ENCODE peak calls at places on chromosomes 13 and 19, in ten cellular contexts. V is DMS 273 treated with DMSO at 0.1 percent for 48 hours, L is colonic mucosa, E is GM04504, N is skeletal muscle cell, Q is mucosa of descending colon, Y is NCI-H345, C is right cardiac atrium, Z is HT1080, S is dorsolateral prefrontal cortex. G is an unnamed sample.

GRCh38 chr19:10430505-10431253 is 10.3 kb downstream of the PDE4A start:
- DNase-seq in V (no peak), L (peak; percentile 68), E (peak; percentile 23), N (no peak), Q (peak; percentile 85), Y (no peak), C (peak; percentile 91), Z (no peak), S (no peak), G (no peak)

GRCh38 chr13:95317037-95317989 is 16.1 kb upstream of the ABCC4 start:
- DNase-seq in V (no peak), L (no peak), E (no peak), N (no peak), Q (no peak), Y (no peak), C (peak; percentile 73), Z (peak; percentile 53), S (no peak), G (no peak)

GRCh38 chr19:38945562-38946228 is 15.0 kb downstream of the MRPS12 start:
- DNase-seq in V (no peak), L (no peak), E (no peak), N (no peak), Q (no peak), Y (no peak), C (no peak), Z (no peak), S (no peak), G (no peak)

GRCh38 chr13:63206431-63206830 is 1790.8 kb upstream of the PCDH20 start:
- DNase-seq in V (no peak), L (no peak), E (no peak), N (peak; percentile 35), Q (no peak), Y (no peak), C (no peak), Z (no peak), S (no peak), G (no peak)

GRCh38 chr13:93670858-93671257 is 444.3 kb downstream of the GPC6 start:
- DNase-seq in V (peak; percentile 50), L (no peak), E (no peak), N (no peak), Q (no peak), Y (no peak), C (no peak), Z (no peak), S (no peak), G (no peak)

GRCh38 chr13:26548251-26548765 is 9.2 kb upstream of the WASF3 start:
- DNase-seq in V (no peak), L (no peak), E (no peak), N (no peak), Q (no peak), Y (no peak), C (no peak), Z (no peak), S (no peak), G (no peak)

GRCh38 chr13:95509521-95510315 is 42.8 kb upstream of the CLDN10 start:
- DNase-seq in V (no peak), L (no peak), E (peak; percentile 8), N (peak; percentile 61), Q (no peak), Y (no peak), C (no peak), Z (peak; percentile 90), S (no peak), G (peak; percentile 88)

GRCh38 chr19:11324748-11325389 is 14.6 kb downstream of the RAB3D start:
- DNase-seq in V (no peak), L (no peak), E (no peak), N (no peak), Q (no peak), Y (no peak), C (peak; percentile 65), Z (no peak), S (no peak), G (no peak)

GRCh38 chr19:39194832-39195542 is 1.8 kb upstream of the NCCRP1 start:
- DNase-seq in V (no peak), L (no peak), E (no peak), N (no peak), Q (no peak), Y (peak; percentile 46), C (no peak), Z (peak; percentile 20), S (no peak), G (no peak)

GRCh38 chr13:87376081-87376480 is 295.1 kb upstream of the SLITRK5 start:
- DNase-seq in V (no peak), L (no peak), E (no peak), N (no peak), Q (no peak), Y (no peak), C (no peak), Z (peak; percentile 54), S (no peak), G (peak; percentile 53)

GRCh38 chr13:54614729-54615128 is 1586.1 kb downstream of the OLFM4 start:
- DNase-seq in V (no peak), L (no peak), E (no peak), N (no peak), Q (no peak), Y (peak; percentile 50), C (no peak), Z (no peak), S (no peak), G (no peak)